ENCODE peak calls at places on chromosomes 4 and X, in four cellular contexts. Y, P, I and E are unnamed samples. For H3K4me1, the result is how much of the 10 kb centered on the place peaks cover.

GRCh38 chr4:70613182-70613892 is 15.2 kb upstream of the ENAM start:
- DNase-seq in Y (no peak), P (peak), I (no peak), E (no peak)

GRCh38 chr4:112119358-112119783 is 25.9 kb upstream of the FAM241A start:
- DNase-seq in Y (no peak), P (no peak), I (no peak), E (no peak)

GRCh38 chr4:154854362-154854761 is 73.3 kb downstream of the RBM46 start:
- DNase-seq in Y (no peak), P (peak), I (peak), E (no peak)

GRCh38 chrX:120251471-120252011 is 929 bp downstream of the ZBTB33 start:
- DNase-seq in Y (peak), P (peak), I (peak), E (no peak)

GRCh38 chrX:97260679-97261078 is 377.0 kb downstream of the RPA4 start:
- DNase-seq in Y (no peak), P (no peak), I (no peak), E (no peak)

GRCh38 chr4:166956484-166956883 is 277.8 kb downstream of the SPOCK3 start:
- DNase-seq in Y (no peak), P (no peak), I (no peak), E (no peak)

GRCh38 chrX:46298821-46299220 is 246.4 kb downstream of the ZNF674 start:
- DNase-seq in Y (no peak), P (peak), I (no peak), E (no peak)

GRCh38 chrX:133415276-133416105 is at the start of gene GPC4:
- DNase-seq in Y (peak), P (peak), I (peak), E (peak)

GRCh38 chrX:39626749-39627148 is 471.0 kb downstream of the BCOR start:
- DNase-seq in Y (no peak), P (no peak), I (no peak), E (no peak)

GRCh38 chr4:1177274-1178141 is 5.1 kb upstream of the SPON2 start:
- DNase-seq in Y (peak), P (peak), I (no peak), E (peak)

GRCh38 chrX:43949669-43950068 is 23.5 kb downstream of the NDP start:
- DNase-seq in Y (no peak), P (peak), I (no peak), E (peak)

GRCh38 chr4:165150545-165150944 is 37.9 kb upstream of the TMEM192 start:
- DNase-seq in Y (no peak), P (no peak), I (no peak), E (no peak)

GRCh38 chr4:3708611-3709010 is 57.6 kb upstream of the ADRA2C start:
- DNase-seq in Y (no peak), P (no peak), I (no peak), E (no peak)

GRCh38 chr4:15374697-15375096 is 53.1 kb upstream of the C1QTNF7 start:
- DNase-seq in Y (no peak), P (peak), I (no peak), E (no peak)

GRCh38 chr4:185774815-185775684 is 36.9 kb downstream of the SORBS2 start:
- DNase-seq in Y (peak), P (peak), I (no peak), E (peak)

GRCh38 chr4:106095408-106095807 is 200.1 kb downstream of the NPNT start:
- DNase-seq in Y (no peak), P (no peak), I (no peak), E (no peak)

GRCh38 chr4:63459329-63459728 is 949.9 kb downstream of the TECRL start:
- DNase-seq in Y (no peak), P (no peak), I (no peak), E (no peak)

GRCh38 chr4:780730-781492 is 45.0 kb downstream of the CPLX1 start:
- DNase-seq in Y (peak), P (peak), I (peak), E (peak)

GRCh38 chr4:55214172-55214571 is 88.8 kb upstream of the KDR start:
- DNase-seq in Y (no peak), P (no peak), I (peak), E (no peak)

GRCh38 chr4:175891863-175892262 is 79.8 kb upstream of the GPM6A start:
- DNase-seq in Y (no peak), P (peak), I (peak), E (no peak)

GRCh38 chr4:31379364-31379763 is 659.2 kb downstream of the PCDH7 start:
- DNase-seq in Y (no peak), P (no peak), I (no peak), E (no peak)

GRCh38 chr4:106258145-106259045 is 57.6 kb downstream of the TBCK start:
- DNase-seq in Y (no peak), P (peak), I (no peak), E (no peak)

DNA sequence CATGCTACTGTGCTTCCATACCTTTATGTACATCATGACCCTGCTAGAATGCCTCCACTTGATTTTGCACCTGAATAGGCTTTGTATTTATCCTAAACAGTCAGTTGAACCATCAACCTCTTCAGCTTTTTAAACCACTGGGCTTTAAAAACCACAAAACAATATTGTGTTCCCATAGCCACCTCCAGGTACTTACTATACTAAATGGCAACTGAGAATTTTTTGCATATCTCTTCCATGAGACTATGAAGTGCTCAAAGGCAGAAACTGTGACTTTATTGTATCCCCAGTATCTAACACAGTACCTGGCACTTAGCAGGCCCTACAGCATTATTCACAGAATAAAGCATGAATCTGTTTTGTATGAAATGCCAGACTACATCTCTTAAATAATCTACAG is 39.7 kb downstream of the ANAPC10 start:
- DNase-seq in Y (no peak), P (no peak), I (no peak), E (no peak)
- H3K4me1 ChIP-seq in Y (under half), P (under half), I (under half), E (under half)

DNA sequence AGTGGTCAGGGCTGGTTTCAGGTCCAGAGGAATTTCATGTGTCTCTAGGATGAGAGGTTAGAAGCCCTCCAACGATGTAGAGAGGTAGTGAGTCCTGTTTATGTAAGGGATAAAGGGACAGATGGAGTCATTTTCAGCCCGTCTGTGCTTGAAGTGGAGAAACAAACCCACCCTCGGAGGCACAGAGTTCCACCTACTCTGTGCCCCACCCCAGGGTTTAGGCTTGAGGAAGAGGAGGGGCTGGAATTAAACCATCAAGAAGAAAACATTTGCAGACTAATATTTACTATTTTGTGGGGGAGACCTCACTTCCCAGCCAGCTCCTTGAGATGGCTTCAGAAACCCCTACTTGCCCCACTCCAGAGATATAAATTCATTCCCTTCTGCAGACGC is 857 bp upstream of the GNL3L start:
- DNase-seq in Y (no peak), P (no peak), I (no peak), E (no peak)
- H3K9ac ChIP-seq in Y (no peak), P (peak), I (no peak), E (no peak)

GRCh38 chr4:122687450-122688121 is 44.9 kb upstream of the BBS12 start:
- DNase-seq in Y (no peak), P (no peak), I (no peak), E (no peak)
- H3K4me3 ChIP-seq in Y (no peak), P (no peak), I (no peak), E (no peak)

GRCh38 chr4:102514298-102514964 is 13.3 kb downstream of the NFKB1 start:
- DNase-seq in Y (no peak), P (no peak), I (no peak), E (no peak)

GRCh38 chr4:102521570-102522553 is 20.7 kb downstream of the NFKB1 start:
- DNase-seq in Y (no peak), P (no peak), I (no peak), E (no peak)

GRCh38 chr4:102518703-102519131 is 17.6 kb downstream of the NFKB1 start:
- DNase-seq in Y (no peak), P (no peak), I (no peak), E (no peak)

GRCh38 chr4:102519925-102520324 is 18.8 kb downstream of the NFKB1 start:
- DNase-seq in Y (no peak), P (no peak), I (no peak), E (no peak)

GRCh38 chr4:102517753-102518152 is 16.6 kb downstream of the NFKB1 start:
- DNase-seq in Y (no peak), P (no peak), I (no peak), E (no peak)
- H3K4me1 ChIP-seq in Y (under half), P (under half), I (under half), E (under half)